ENCODE peak calls at places on chromosomes 2 and 18, in four cellular contexts. B, O, H and C are unnamed samples.

GRCh38 chr2:38997784-38998183 is 108.1 kb downstream of the ARHGEF33 start:
- DNase-seq in B (no peak), H (peak; percentile 99), O (no peak), C (no peak)

GRCh38 chr2:119541476-119541875 is 2.8 kb upstream of the CFAP221 start:
- DNase-seq in H (no peak), O (no peak), B (no peak), C (no peak)

GRCh38 chr18:7616661-7617060 is 49.5 kb downstream of the PTPRM start:
- DNase-seq in H (no peak), O (no peak), B (no peak), C (no peak)

GRCh38 chr2:202269585-202269984 is 4.0 kb downstream of the NOP58 start:
- DNase-seq in O (no peak), H (no peak), B (no peak), C (no peak)

GRCh38 chr2:86807462-86808275 is 17.0 kb upstream of the CD8A start:
- DNase-seq in O (peak; percentile 73), H (peak; percentile 22), B (peak; percentile 38), C (peak; percentile 35)

GRCh38 chr2:83282067-83282795 is 1176.8 kb downstream of the SUCLG1 start:
- DNase-seq in H (no peak), O (no peak), B (no peak), C (no peak)

GRCh38 chr2:65351234-65351947 is 81.0 kb downstream of the SPRED2 start:
- DNase-seq in O (no peak), B (no peak), H (peak; percentile 47), C (no peak)

GRCh38 chr2:144364988-144365738 is 154.8 kb downstream of the ZEB2 start:
- DNase-seq in H (no peak), O (no peak), B (no peak), C (no peak)

GRCh38 chr2:11802782-11803191 is 56.4 kb downstream of the LPIN1 start:
- DNase-seq in B (no peak), H (peak; percentile 85), O (no peak), C (no peak)

GRCh38 chr2:216733046-216733445 is 37.7 kb upstream of the IGFBP5 start:
- DNase-seq in O (no peak), B (no peak), H (no peak), C (no peak)

GRCh38 chr2:37797081-37797480 is 125.6 kb upstream of the CDC42EP3 start:
- DNase-seq in O (no peak), B (no peak), H (peak; percentile 56), C (no peak)

GRCh38 chr18:77052656-77053309 is 79.8 kb downstream of the MBP start:
- DNase-seq in H (no peak), O (no peak), B (no peak), C (no peak)

GRCh38 chr2:136486115-136486514 is 279.2 kb upstream of the THSD7B start:
- DNase-seq in H (no peak), O (no peak), B (no peak), C (no peak)

GRCh38 chr2:197934926-197935274 is 130.5 kb downstream of the PLCL1 start:
- DNase-seq in B (no peak), H (no peak), O (no peak), C (no peak)

GRCh38 chr2:228048838-228049490 is 132.5 kb downstream of the SPHKAP start:
- DNase-seq in H (peak; percentile 66), B (peak; percentile 26), O (peak; percentile 75), C (no peak)

GRCh38 chr2:168037772-168038171 is 209.6 kb downstream of the STK39 start:
- DNase-seq in B (no peak), H (peak; percentile 18), O (no peak), C (no peak)

GRCh38 chr2:36693825-36694224 is 2.7 kb upstream of the VIT start:
- DNase-seq in B (no peak), H (no peak), O (no peak), C (no peak)

GRCh38 chr18:74063552-74063951 is 84.1 kb downstream of the FBXO15 start:
- DNase-seq in H (no peak), B (no peak), O (no peak), C (no peak)

GRCh38 chr2:198100323-198100722 is 295.9 kb downstream of the PLCL1 start:
- DNase-seq in O (no peak), H (no peak), B (no peak), C (no peak)

GRCh38 chr2:145091011-145091744 is 571.3 kb upstream of the ZEB2 start:
- DNase-seq in H (peak; percentile 70), B (no peak), O (no peak), C (no peak)

GRCh38 chr2:191020742-191021381 is 6.9 kb upstream of the STAT1 start:
- DNase-seq in O (no peak), B (peak; percentile 36), H (peak; percentile 91), C (no peak)

GRCh38 chr2:168601739-168602138 is 145.7 kb downstream of the CERS6 start:
- DNase-seq in O (no peak), B (no peak), H (no peak), C (no peak)

GRCh38 chr18:63603772-63604171 is 16.6 kb downstream of the SERPINB13 start:
- DNase-seq in O (no peak), H (no peak), B (no peak), C (no peak)

GRCh38 chr18:9008709-9009635 is 93.5 kb upstream of the NDUFV2 start:
- DNase-seq in H (no peak), B (peak; percentile 31), O (no peak), C (no peak)

GRCh38 chr2:2698182-2699116 is 367.4 kb upstream of the MYT1L start:
- DNase-seq in B (no peak), O (peak; percentile 29), H (no peak), C (no peak)

GRCh38 chr18:51227660-51228059 is 30.2 kb upstream of the MEX3C start:
- DNase-seq in B (no peak), O (no peak), H (no peak), C (no peak)

GRCh38 chr18:8657873-8658521 is 47.4 kb upstream of the MTCL1 start:
- DNase-seq in O (peak; percentile 73), B (no peak), H (peak; percentile 42), C (no peak)

GRCh38 chr2:229852565-229852964 is 69.2 kb downstream of the TRIP12 start:
- DNase-seq in B (no peak), O (no peak), H (peak; percentile 67), C (no peak)

GRCh38 chr2:177392373-177393246 is at the start of gene AGPS:
- DNase-seq in B (peak; percentile 77), O (peak; percentile 85), H (peak; percentile 53), C (peak; percentile 72)

DNA sequence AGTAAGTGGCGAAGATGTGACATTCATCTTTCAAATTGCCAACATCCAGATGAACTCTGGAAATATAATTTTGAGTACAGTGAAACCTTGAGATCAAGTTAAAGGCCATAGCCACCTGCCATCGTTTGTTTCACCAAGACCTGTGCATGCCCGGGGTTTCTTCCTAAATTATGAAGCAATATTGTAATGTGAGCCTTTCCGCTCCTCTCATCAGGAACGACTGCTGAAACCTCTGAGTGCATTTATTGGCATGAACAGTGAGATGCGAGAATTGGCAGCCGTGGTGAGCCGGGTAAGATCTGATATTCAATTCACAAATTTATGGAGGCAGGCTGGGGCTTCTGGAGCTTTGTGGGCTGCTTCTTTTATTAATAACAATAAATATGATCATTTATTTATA is 27.6 kb upstream of the ELOA2 start:
- DNase-seq in O (no peak), H (no peak), B (no peak), C (no peak)
- TF ChIP-seq CTCF in O (no peak), H (no peak), B (no peak), C (no peak)

GRCh38 chr2:46169452-46169851 is 127.8 kb upstream of the EPAS1 start:
- DNase-seq in O (no peak), B (no peak), H (no peak), C (no peak)

GRCh38 chr2:46170011-46170410 is 127.2 kb upstream of the EPAS1 start:
- DNase-seq in H (no peak), B (no peak), O (no peak), C (no peak)

GRCh38 chr2:46165916-46166315 is 131.3 kb upstream of the EPAS1 start:
- DNase-seq in H (no peak), O (no peak), B (no peak), C (no peak)

GRCh38 chr2:46167924-46168323 is 129.3 kb upstream of the EPAS1 start:
- DNase-seq in B (no peak), O (no peak), H (no peak), C (no peak)

DNA sequence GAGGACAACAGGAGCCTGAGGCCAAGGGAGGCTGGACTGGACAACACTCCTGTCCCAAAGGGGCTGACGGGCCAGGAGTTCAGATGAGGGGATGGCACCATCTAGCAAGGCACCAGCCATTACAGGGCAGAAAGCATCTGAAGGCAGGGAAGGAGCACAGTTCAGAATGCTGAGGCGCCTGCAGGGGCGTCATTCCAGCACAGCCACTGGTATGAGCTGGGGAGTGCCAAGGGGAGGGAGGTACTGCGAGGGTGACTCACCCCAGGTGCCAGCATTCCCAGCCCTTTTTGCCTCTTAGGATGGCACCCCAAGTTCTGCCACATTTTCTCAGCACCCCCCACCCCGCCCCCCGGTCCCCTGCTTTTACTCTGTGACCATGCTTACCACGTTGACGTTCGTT is 129.8 kb upstream of the EPAS1 start:
- DNase-seq in B (no peak), O (no peak), H (no peak), C (no peak)
- TF ChIP-seq CTCF in B (no peak), O (no peak), H (no peak), C (no peak)

GRCh38 chr2:9630001-9630749 is 622 bp downstream of the YWHAQ start:
- DNase-seq in H (peak; percentile 67), B (peak; percentile 76), O (peak; percentile 96), C (peak; percentile 75)

GRCh38 chr2:9630750-9631483 is at the start of gene YWHAQ:
- DNase-seq in B (peak; percentile 98), O (peak; percentile 99), H (peak; percentile 99), C (peak; percentile 99)

GRCh38 chr2:9629222-9630000 is 1.4 kb downstream of the YWHAQ start:
- DNase-seq in H (peak; percentile 58), O (peak; percentile 43), B (no peak), C (no peak)

GRCh38 chr2:9631976-9632700 is 1.3 kb upstream of the YWHAQ start:
- DNase-seq in O (peak; percentile 35), B (no peak), H (no peak), C (no peak)

GRCh38 chr2:9631484-9631819 is 655 bp upstream of the YWHAQ start:
- DNase-seq in B (no peak), O (no peak), H (no peak), C (no peak)
- TF ChIP-seq CTCF in B (no peak), O (no peak), H (no peak), C (no peak)

GRCh38 chr2:149490296-149490695 is 97.3 kb downstream of the MMADHC start:
- DNase-seq in O (no peak), B (no peak), H (peak; percentile 51), C (no peak)
- TF ChIP-seq CTCF in O (no peak), B (no peak), H (peak; percentile 42), C (no peak)

GRCh38 chr2:173749315-173749714 is 215.9 kb downstream of the SP3 start:
- DNase-seq in H (peak; percentile 80), B (no peak), O (peak; percentile 29), C (no peak)
- TF ChIP-seq CTCF in H (peak; percentile 68), B (no peak), O (peak; percentile 37), C (no peak)

GRCh38 chr2:160321025-160321424 is 121.0 kb upstream of the ITGB6 start:
- DNase-seq in B (peak; percentile 54), O (no peak), H (no peak), C (no peak)

GRCh38 chr2:160309585-160309984 is 109.5 kb upstream of the ITGB6 start:
- DNase-seq in B (no peak), O (no peak), H (no peak), C (no peak)

GRCh38 chr2:160319700-160320099 is 119.6 kb upstream of the ITGB6 start:
- DNase-seq in H (no peak), B (no peak), O (no peak), C (no peak)

GRCh38 chr2:160317113-160318099 is 117.3 kb upstream of the ITGB6 start:
- DNase-seq in B (no peak), O (peak; percentile 70), H (peak; percentile 72), C (no peak)

GRCh38 chr2:160315337-160315736 is 115.3 kb upstream of the ITGB6 start:
- DNase-seq in B (no peak), H (no peak), O (no peak), C (no peak)
- TF ChIP-seq CTCF in B (no peak), H (no peak), O (no peak), C (no peak)